ENCODE peak calls at places on chromosome 18, in nine cellular contexts. V, C, Y, T, L, O, J, E and Q are unnamed samples.

GRCh38 chr18:73101977-73102376 is 234.2 kb upstream of the NETO1 start:
- DNase-seq in V (no peak), C (no peak), Y (no peak), T (no peak), L (no peak), O (no peak), J (peak), E (no peak), Q (no peak)

GRCh38 chr18:65093341-65093740 is 657.5 kb upstream of the CDH7 start:
- DNase-seq in V (no peak), C (no peak), Y (no peak), T (no peak), L (no peak), O (no peak), J (no peak), E (no peak), Q (no peak)

GRCh38 chr18:41501848-41502247 is 453.2 kb upstream of the PIK3C3 start:
- DNase-seq in V (no peak), C (no peak), Y (no peak), T (no peak), L (no peak), O (no peak), J (no peak), E (no peak), Q (no peak)

GRCh38 chr18:68147728-68148127 is 567.2 kb downstream of the TMX3 start:
- DNase-seq in V (no peak), C (no peak), Y (peak), T (no peak), L (no peak), O (no peak), J (peak), E (no peak), Q (no peak)

GRCh38 chr18:48409591-48410094 is 460 bp upstream of the ZBTB7C start:
- DNase-seq in V (no peak), C (no peak), Y (peak), T (no peak), L (peak), O (no peak), J (no peak), E (peak), Q (no peak)

GRCh38 chr18:62523631-62524442 is 1.0 kb downstream of the ZCCHC2 start:
- DNase-seq in V (peak), C (no peak), Y (peak), T (peak), L (peak), O (peak), J (peak), E (peak), Q (peak)

GRCh38 chr18:3402962-3403585 is 46.9 kb upstream of the TGIF1 start:
- DNase-seq in V (peak), C (no peak), Y (peak), T (no peak), L (peak), O (no peak), J (no peak), E (no peak), Q (peak)

GRCh38 chr18:44679912-44680270 is 797 bp upstream of the SETBP1 start:
- DNase-seq in V (peak), C (no peak), Y (peak), T (no peak), L (peak), O (peak), J (peak), E (peak), Q (peak)

GRCh38 chr18:13532406-13533075 is 193.8 kb downstream of the FAM210A start:
- DNase-seq in V (no peak), C (no peak), Y (no peak), T (no peak), L (no peak), O (no peak), J (no peak), E (no peak), Q (no peak)

GRCh38 chr18:27483266-27483665 is 298.2 kb upstream of the CHST9 start:
- DNase-seq in V (no peak), C (no peak), Y (no peak), T (no peak), L (no peak), O (no peak), J (no peak), E (no peak), Q (no peak)
- TF ChIP-seq CTCF in V (no peak), C (no peak), Y (no peak), T (no peak), L (no peak), O (no peak), J (no peak), E (no peak), Q (no peak)

GRCh38 chr18:22713511-22713910 is 219.6 kb upstream of the RBBP8 start:
- DNase-seq in V (no peak), C (no peak), Y (no peak), T (no peak), L (no peak), O (no peak), J (no peak), E (no peak), Q (no peak)

GRCh38 chr18:22711381-22711717 is 221.8 kb upstream of the RBBP8 start:
- DNase-seq in V (no peak), C (no peak), Y (no peak), T (no peak), L (no peak), O (peak), J (no peak), E (no peak), Q (peak)

GRCh38 chr18:22709288-22710060 is 223.7 kb upstream of the RBBP8 start:
- DNase-seq in V (no peak), C (no peak), Y (no peak), T (no peak), L (no peak), O (no peak), J (no peak), E (no peak), Q (peak)

GRCh38 chr18:22705328-22705727 is 227.8 kb upstream of the RBBP8 start:
- DNase-seq in V (no peak), C (peak), Y (peak), T (no peak), L (no peak), O (peak), J (peak), E (no peak), Q (peak)

DNA sequence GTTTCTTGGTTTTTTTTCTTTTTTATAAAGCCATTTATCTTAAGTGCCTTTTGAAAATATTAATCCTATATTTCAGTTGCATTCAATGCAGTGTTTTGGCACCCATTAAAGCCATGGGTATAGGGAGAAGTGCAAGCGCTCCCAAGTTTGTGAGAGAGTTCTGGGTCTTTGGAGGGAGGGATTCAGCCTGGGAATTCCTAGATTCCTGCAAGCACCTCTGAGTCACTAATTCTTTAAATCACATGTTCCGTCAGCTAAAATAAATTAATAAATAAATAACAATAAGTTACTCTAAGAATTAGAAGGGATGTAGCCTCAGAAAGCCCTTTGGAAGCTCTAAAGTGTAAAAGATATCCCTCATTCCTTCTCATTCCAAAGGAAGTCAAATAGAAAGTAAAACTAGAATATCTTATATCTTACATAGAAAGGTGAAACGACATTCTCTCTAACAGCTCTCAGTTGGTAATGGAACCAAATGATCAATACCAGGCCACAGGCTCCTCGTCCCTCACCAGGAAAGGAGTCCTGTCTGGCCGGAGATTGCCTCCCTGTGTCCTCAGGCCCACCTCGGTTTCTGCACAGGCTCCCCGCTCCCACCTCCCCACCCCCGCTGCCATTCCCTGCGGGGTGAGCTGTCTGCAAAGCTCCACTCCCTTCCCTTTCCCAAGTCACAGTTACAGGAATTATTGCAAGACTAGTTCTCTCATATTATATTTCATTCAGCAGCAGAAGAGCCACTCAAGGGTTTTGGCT is 222.3 kb upstream of the RBBP8 start:
- DNase-seq in V (no peak), C (no peak), Y (peak), T (no peak), L (peak), O (peak), J (peak), E (peak), Q (peak)
- H3K4me3 ChIP-seq in V (no peak), C (peak), Y (peak), T (no peak), L (peak), O (peak), J (peak), E (peak), Q (peak)

DNA sequence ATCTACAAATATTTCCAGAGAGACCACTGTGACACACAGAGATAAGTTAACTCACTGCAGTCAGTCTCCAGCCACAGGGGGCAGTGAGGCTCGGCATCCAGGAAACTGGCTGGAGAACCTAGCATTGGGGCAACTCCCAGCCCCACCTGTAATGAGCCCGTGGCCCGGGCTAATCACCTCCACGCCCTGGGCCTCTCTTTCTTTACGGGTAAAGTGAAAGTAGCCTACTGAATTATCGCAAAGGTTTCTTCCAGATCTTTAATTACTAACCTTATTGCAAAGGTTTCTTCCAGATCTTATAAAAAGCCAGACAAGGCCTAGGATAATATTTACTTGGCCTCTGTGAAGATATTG is 45.6 kb upstream of the ACAA2 start:
- DNase-seq in V (no peak), C (no peak), Y (no peak), T (no peak), L (no peak), O (no peak), J (no peak), E (no peak), Q (no peak)
- TF ChIP-seq CTCF in V (no peak), C (no peak), Y (no peak), T (no peak), L (no peak), O (peak), J (no peak), E (no peak), Q (no peak)

GRCh38 chr18:23532848-23533247 is 29.5 kb downstream of the RMC1 start:
- DNase-seq in V (no peak), C (no peak), Y (no peak), T (no peak), L (no peak), O (no peak), J (no peak), E (no peak), Q (peak)

GRCh38 chr18:23529597-23529996 is 26.3 kb downstream of the RMC1 start:
- DNase-seq in V (no peak), C (no peak), Y (peak), T (no peak), L (no peak), O (peak), J (peak), E (no peak), Q (peak)

GRCh38 chr18:23528580-23529472 is 25.5 kb downstream of the RMC1 start:
- DNase-seq in V (no peak), C (no peak), Y (peak), T (no peak), L (no peak), O (no peak), J (no peak), E (no peak), Q (peak)

GRCh38 chr18:23531912-23532311 is 28.6 kb downstream of the RMC1 start:
- DNase-seq in V (no peak), C (no peak), Y (no peak), T (no peak), L (no peak), O (no peak), J (no peak), E (no peak), Q (no peak)

DNA sequence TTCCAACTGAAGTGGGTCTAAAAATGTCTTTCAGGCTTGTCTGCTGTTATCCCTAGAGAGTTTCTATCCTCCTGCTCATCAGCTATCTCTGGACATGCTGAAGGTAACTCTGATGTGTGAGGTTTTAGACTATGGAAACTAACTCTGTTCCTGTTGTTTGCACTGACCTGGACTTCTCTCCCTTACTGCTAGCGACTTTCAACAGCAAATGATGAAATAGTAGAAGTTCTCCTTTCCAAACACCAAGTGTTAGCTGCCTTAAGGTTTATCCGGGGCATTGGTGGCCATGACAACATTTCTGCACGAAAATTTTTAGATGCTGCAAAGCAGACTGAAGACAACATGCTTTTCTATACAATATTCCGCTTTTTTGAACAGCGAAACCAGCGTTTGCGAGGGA is 26.9 kb downstream of the RMC1 start:
- DNase-seq in V (no peak), C (no peak), Y (no peak), T (no peak), L (no peak), O (no peak), J (no peak), E (no peak), Q (no peak)
- H3K4me3 ChIP-seq in V (no peak), C (no peak), Y (no peak), T (no peak), L (no peak), O (no peak), J (no peak), E (no peak), Q (no peak)

GRCh38 chr18:25669741-25670140 is 317.8 kb upstream of the ZNF521 start:
- DNase-seq in V (no peak), C (no peak), Y (peak), T (no peak), L (no peak), O (no peak), J (no peak), E (no peak), Q (peak)
- TF ChIP-seq CTCF in V (no peak), C (no peak), Y (no peak), T (no peak), L (peak), O (no peak), J (peak), E (no peak), Q (no peak)

GRCh38 chr18:36132756-36133155 is 3.1 kb downstream of the ELP2 start:
- DNase-seq in V (no peak), C (no peak), Y (no peak), T (no peak), L (no peak), O (no peak), J (no peak), E (no peak), Q (no peak)

GRCh38 chr18:36130039-36130831 is 536 bp downstream of the ELP2 start:
- DNase-seq in V (peak), C (no peak), Y (no peak), T (no peak), L (peak), O (no peak), J (no peak), E (no peak), Q (peak)

GRCh38 chr18:36130883-36131653 is 1.4 kb downstream of the ELP2 start:
- DNase-seq in V (no peak), C (no peak), Y (no peak), T (no peak), L (peak), O (no peak), J (no peak), E (no peak), Q (no peak)

GRCh38 chr18:36129300-36130038 is at the start of the genes ELP2 and SLC39A6:
- DNase-seq in V (peak), C (peak), Y (peak), T (peak), L (peak), O (peak), J (peak), E (peak), Q (peak)

DNA sequence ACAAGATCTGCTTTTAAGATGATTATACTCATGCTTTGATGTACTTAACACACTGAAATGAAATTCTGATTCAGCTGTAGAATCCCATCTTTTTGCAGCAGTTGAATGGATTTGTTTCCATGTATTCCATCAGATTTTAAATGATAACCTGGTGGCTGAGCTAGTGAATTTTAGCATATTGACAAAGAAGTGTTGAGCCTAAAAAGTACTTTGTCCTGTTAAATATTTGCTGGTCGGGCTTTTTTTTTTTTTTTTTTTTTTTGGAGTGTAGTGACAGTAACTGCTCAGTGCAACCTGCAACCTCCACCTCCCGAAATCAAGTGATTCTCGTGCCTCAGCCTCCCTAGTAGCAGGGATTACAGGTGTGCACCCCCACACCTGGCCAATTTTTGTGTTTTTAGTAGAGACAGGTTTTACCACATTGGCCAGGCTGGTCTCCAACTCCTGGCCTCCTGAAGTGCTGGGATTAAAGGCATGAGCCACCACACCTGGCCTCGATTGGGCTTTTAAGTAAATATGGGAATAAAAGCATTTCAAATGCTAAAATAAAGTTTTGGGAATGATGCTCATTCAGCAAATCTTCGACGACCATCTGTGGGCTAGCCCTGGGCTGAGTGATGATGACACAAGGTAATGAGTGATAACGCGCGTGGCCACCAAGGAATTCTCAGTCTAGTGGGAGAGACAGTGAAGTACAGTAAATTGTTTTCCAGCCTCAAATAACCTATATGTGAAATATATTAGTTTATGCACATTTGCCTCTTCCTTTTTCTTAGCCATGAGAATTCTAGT is 2.2 kb downstream of the ELP2 start:
- DNase-seq in V (no peak), C (no peak), Y (no peak), T (no peak), L (no peak), O (no peak), J (no peak), E (no peak), Q (no peak)
- H3K4me3 ChIP-seq in V (no peak), C (peak), Y (no peak), T (no peak), L (no peak), O (no peak), J (no peak), E (no peak), Q (no peak)

GRCh38 chr18:59823611-59824195 is 76.1 kb upstream of the PMAIP1 start:
- DNase-seq in V (peak), C (no peak), Y (peak), T (no peak), L (peak), O (peak), J (peak), E (peak), Q (peak)
- TF ChIP-seq CTCF in V (peak), C (peak), Y (peak), T (peak), L (peak), O (peak), J (peak), E (peak), Q (peak)

GRCh38 chr18:10514082-10514481 is 11.7 kb upstream of the NAPG start:
- DNase-seq in V (no peak), C (no peak), Y (no peak), T (no peak), L (no peak), O (no peak), J (no peak), E (no peak), Q (no peak)
- H3K4me3 ChIP-seq in V (no peak), C (no peak), Y (no peak), T (no peak), L (no peak), O (no peak), J (no peak), E (no peak), Q (no peak)